ENCODE peak calls at places on chromosomes 2 and 18, in five cellular contexts. M is stomach, I is ovary, O is upper lobe of left lung, N is transverse colon. B is an unnamed sample. For H3K27me3, the result is how much of the 10 kb centered on the place peaks cover.

GRCh38 chr2:139281124-139281523 is 500.9 kb upstream of the NXPH2 start:
- DNase-seq in O (no peak), M (no peak), N (no peak), I (no peak), B (no peak)

GRCh38 chr2:241878007-241878970 is 8.8 kb downstream of the RTP5 start:
- DNase-seq in O (peak), M (peak), N (peak), I (peak), B (peak)

GRCh38 chr2:222304737-222305509 is 6.1 kb upstream of the PAX3 start:
- DNase-seq in N (no peak), I (no peak), O (peak), M (no peak), B (no peak)

GRCh38 chr18:36901277-36901701 is 72.4 kb downstream of the KIAA1328 start:
- DNase-seq in O (no peak), I (no peak), N (no peak), M (no peak), B (no peak)

GRCh38 chr18:79396431-79397287 is 929 bp downstream of the NFATC1 start:
- DNase-seq in M (no peak), O (peak), N (peak), I (peak), B (peak)

GRCh38 chr18:10736984-10737383 is 211.2 kb downstream of the NAPG start:
- DNase-seq in M (no peak), N (no peak), I (no peak), O (no peak), B (no peak)

GRCh38 chr2:236343400-236344161 is 79.4 kb upstream of the ASB18 start:
- DNase-seq in O (no peak), N (peak), M (peak), I (peak), B (no peak)

GRCh38 chr2:30786923-30787685 is 20.1 kb downstream of the CAPN13 start:
- DNase-seq in M (no peak), N (no peak), O (no peak), I (no peak), B (no peak)

GRCh38 chr2:138023976-138024375 is 59.7 kb downstream of the HNMT start:
- DNase-seq in I (no peak), O (no peak), N (no peak), M (no peak), B (no peak)

GRCh38 chr2:119367472-119368099 is 809 bp downstream of the DBI start:
- DNase-seq in N (peak), I (no peak), O (peak), M (peak), B (peak)

GRCh38 chr2:122528061-122528460 is 772.6 kb downstream of the TSN start:
- DNase-seq in O (no peak), M (no peak), I (no peak), N (no peak), B (no peak)

GRCh38 chr18:34789768-34790344 is 79.8 kb downstream of the DTNA start:
- DNase-seq in I (no peak), M (no peak), O (no peak), N (no peak), B (no peak)

GRCh38 chr2:173441222-173441621 is 86.5 kb downstream of the CDCA7 start:
- DNase-seq in O (no peak), M (no peak), N (no peak), I (no peak), B (no peak)

GRCh38 chr2:68287580-68288441 is 31.9 kb downstream of the CNRIP1 start:
- DNase-seq in I (peak), O (peak), M (no peak), N (no peak), B (no peak)

GRCh38 chr2:152175012-152175367 is 573 bp downstream of the STAM2 start:
- DNase-seq in O (no peak), M (no peak), N (no peak), I (no peak), B (no peak)

GRCh38 chr2:152134488-152135280 is 35.8 kb upstream of the CACNB4 start:
- DNase-seq in I (no peak), M (no peak), N (no peak), O (no peak), B (no peak)

GRCh38 chr2:12170151-12170550 is 423.7 kb downstream of the LPIN1 start:
- DNase-seq in M (no peak), I (no peak), N (no peak), O (no peak), B (no peak)

GRCh38 chr2:207182916-207183315 is 17.2 kb upstream of the KLF7 start:
- DNase-seq in M (no peak), I (no peak), O (no peak), N (no peak), B (no peak)

GRCh38 chr2:55782528-55783173 is 89.0 kb upstream of the PNPT1 start:
- DNase-seq in N (no peak), O (no peak), I (no peak), M (no peak), B (no peak)

GRCh38 chr18:46050268-46050667 is 21.8 kb downstream of the PSTPIP2 start:
- DNase-seq in N (no peak), O (no peak), I (no peak), M (no peak), B (no peak)

GRCh38 chr2:197931661-197932312 is 127.4 kb downstream of the PLCL1 start:
- DNase-seq in M (no peak), I (no peak), N (no peak), O (no peak), B (no peak)

GRCh38 chr2:202104286-202104870 is 31.3 kb downstream of the KIAA2012 start:
- DNase-seq in I (no peak), M (peak), O (peak), N (peak), B (no peak)

GRCh38 chr18:59488899-59489298 is 129.8 kb upstream of the LMAN1 start:
- DNase-seq in N (no peak), I (no peak), O (no peak), M (no peak), B (no peak)

GRCh38 chr2:19709553-19709952 is 192.2 kb downstream of the TTC32 start:
- DNase-seq in M (no peak), O (no peak), I (no peak), N (no peak), B (no peak)

GRCh38 chr2:53130441-53130943 is 637.1 kb upstream of the CHAC2 start:
- DNase-seq in N (no peak), O (no peak), M (no peak), I (no peak), B (no peak)

GRCh38 chr2:19632327-19633040 is 269.3 kb downstream of the TTC32 start:
- DNase-seq in I (no peak), M (no peak), O (no peak), N (no peak), B (peak)

GRCh38 chr2:30666307-30666874 is 140.9 kb downstream of the CAPN13 start:
- DNase-seq in N (no peak), I (no peak), O (no peak), M (no peak), B (peak)

GRCh38 chr2:100130595-100131391 is 11.6 kb downstream of the AFF3 start:
- DNase-seq in N (no peak), I (no peak), M (no peak), O (no peak), B (no peak)

GRCh38 chr2:70089946-70090523 is 2.8 kb downstream of the PCBP1 start:
- DNase-seq in N (no peak), I (no peak), M (no peak), O (no peak), B (no peak)

GRCh38 chr2:36565712-36566111 is 32.3 kb downstream of the FEZ2 start:
- DNase-seq in N (no peak), I (no peak), M (no peak), O (no peak), B (no peak)

GRCh38 chr18:49561127-49561376 is 805 bp upstream of the LIPG start:
- DNase-seq in O (no peak), I (no peak), N (no peak), M (no peak), B (no peak)

GRCh38 chr18:49562481-49563129 is 748 bp downstream of the LIPG start:
- DNase-seq in I (no peak), O (peak), M (no peak), N (peak), B (no peak)

GRCh38 chr18:49558356-49558755 is 3.5 kb upstream of the LIPG start:
- DNase-seq in O (no peak), M (no peak), N (no peak), I (no peak), B (no peak)

GRCh38 chr18:49561377-49562193 is at the start of gene LIPG:
- DNase-seq in N (peak), I (no peak), M (peak), O (peak), B (no peak)

DNA sequence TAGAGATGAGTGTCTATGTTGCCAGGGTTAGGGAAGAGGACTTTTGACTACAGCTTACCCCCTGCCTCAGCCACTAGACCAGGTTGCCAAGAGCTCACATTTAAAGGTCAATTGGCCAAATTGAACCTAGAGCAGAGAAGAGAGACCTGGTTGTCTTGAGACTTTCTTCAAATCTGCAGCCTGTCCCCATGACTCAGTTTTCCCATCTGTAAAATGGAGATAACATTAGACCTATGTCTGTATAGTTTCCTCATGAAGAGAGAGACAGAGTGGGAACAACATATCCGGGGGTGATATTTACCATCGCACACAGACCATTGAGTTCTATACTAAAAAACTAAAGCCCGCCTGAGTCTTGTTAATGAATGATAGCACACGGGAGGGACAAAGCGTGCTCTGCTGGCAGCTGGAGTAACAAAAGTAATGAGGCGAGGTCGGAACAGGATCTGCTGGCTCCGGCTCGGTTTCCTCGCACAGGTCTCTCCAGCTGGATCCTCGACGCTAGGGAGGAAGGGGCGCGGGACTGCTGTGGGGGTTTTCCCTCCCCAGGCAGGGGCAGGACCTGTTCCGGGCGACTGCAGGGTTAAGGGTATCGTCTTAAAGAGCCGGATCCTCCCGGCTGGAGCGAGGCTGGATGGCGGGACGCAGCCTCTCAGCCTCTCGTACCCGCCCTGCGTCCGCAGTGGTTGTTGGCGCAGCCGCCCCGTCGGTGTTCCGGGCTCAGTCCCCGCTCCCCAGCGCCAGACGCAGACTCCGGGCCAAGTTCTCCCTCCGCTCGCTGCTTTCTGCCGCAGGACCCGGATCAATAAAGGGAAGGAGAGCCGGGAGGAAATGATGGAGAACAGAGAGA is 1.4 kb upstream of the LIPG start:
- DNase-seq in O (peak), N (peak), I (no peak), M (no peak), B (no peak)
- H3K27ac ChIP-seq in O (no peak), N (peak), I (no peak), M (no peak), B (no peak)

GRCh38 chr2:216571909-216572513 is 61.2 kb upstream of the IGFBP2 start:
- DNase-seq in I (no peak), M (no peak), O (no peak), N (no peak), B (no peak)
- TF ChIP-seq EP300 in I (no peak), M (no peak), O (no peak), N (no peak), B (no peak)

DNA sequence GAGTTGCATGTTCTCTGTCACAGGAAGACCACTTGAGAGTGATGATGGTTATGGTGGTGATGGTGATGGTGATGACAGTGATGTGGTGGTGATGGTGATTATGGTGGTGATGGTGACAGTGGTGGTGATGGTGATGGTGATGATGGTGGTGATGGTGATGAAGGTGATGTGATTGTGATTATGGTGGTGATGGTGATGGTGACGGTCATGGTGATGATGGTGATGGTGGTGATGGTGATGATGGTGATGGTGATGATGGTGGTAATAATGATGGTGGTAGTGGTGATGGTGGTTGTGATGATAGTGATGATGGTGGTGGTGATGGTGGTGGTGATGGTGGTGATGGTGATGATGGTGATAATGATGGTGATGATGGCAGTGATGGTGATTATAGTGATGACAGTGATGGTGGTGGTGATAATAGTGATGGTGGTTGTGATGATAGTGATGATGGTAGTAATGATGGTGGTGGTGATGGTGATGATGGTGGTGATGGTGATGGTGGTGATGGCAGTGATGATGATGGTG is 93.7 kb downstream of the ASB1 start:
- DNase-seq in I (no peak), M (no peak), N (no peak), O (no peak), B (no peak)
- H3K27me3 ChIP-seq in I (under half), M (under half), N (under half), O (under half), B (under half)

GRCh38 chr2:209757200-209757599 is 14.4 kb upstream of the UNC80 start:
- DNase-seq in O (no peak), N (no peak), I (no peak), M (no peak), B (no peak)

DNA sequence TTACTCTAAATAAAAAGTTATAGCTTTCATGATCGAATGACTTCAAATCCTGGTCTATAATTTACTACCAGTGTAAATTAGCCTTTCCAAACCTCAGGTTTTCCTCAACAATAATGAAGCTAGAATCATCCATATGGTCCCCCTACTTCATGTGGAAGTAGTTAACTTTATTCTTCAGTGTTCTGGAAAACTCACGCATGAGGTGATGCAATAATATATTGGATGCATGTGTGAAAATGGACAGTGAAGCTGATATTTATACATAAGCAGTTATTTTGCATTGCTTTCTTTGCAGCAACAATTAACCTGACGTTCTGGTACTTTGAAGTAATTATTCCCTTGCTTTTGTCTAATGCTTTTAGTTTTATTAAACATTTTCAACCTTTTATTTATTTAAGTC is 18.6 kb upstream of the UNC80 start:
- DNase-seq in O (no peak), N (no peak), M (no peak), I (no peak), B (no peak)
- H3K27ac ChIP-seq in O (no peak), N (no peak), M (no peak), I (no peak), B (no peak)

GRCh38 chr2:232386490-232386739 is 7.9 kb downstream of the ALPP start:
- DNase-seq in M (no peak), I (no peak), O (peak), N (no peak), B (no peak)
- TF ChIP-seq EP300 in M (no peak), I (no peak), O (no peak), N (no peak), B (no peak)

DNA sequence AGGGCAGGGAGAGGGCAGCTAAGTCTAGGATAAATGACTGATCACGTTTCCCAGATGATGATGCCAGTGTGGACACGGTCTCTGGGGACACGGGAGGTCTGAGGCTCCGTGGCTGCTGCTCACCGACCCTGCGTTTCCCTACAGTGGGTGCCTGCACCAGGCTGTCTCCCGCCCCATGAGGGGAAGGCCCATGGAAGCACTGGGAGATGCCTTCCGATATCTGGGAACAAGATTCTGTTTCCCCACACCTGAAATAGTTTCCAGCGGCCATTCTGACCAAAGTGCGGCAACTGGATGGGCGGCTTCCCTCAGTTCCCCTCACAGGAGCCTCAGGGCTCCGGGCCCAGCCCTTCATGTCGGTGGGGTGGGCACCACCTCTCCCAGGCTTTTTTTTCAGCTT is 83.1 kb downstream of the EDAR start:
- DNase-seq in I (no peak), O (no peak), M (no peak), N (no peak), B (no peak)
- H3K27me3 ChIP-seq in I (under half), O (under half), M (under half), N (under half), B (under half)

DNA sequence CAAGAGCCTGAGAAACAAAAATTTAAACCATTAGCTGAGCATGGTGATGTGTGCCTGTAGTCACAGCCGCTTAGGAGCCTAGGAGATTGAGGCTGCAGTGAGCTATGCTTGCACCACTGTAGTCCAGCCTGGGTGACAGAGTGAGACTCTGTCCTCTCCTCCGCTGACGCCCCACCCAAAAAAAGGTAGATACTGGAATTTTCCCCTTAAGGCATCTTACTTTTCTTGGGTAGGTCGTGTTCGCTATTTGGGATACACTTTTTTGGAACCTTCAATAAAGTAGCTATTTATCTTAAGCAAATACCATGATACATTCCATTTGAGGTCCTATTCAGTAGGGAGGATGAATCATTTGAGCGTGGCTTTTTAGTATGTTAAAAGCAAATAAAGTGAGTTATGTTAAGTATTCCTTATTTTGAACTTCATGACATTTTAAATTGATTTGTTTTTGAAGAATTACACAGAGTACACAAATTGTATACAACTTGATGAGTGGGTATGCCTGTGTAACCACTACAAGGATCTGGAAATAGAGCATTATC is 38.7 kb downstream of the RALBP1 start:
- DNase-seq in I (no peak), N (no peak), M (no peak), O (no peak), B (no peak)
- H3K27ac ChIP-seq in I (no peak), N (no peak), M (no peak), O (no peak), B (no peak)

GRCh38 chr18:73660931-73661330 is 486.7 kb downstream of the FBXO15 start:
- DNase-seq in I (no peak), O (no peak), M (no peak), N (no peak), B (no peak)

GRCh38 chr18:73664896-73665295 is 482.7 kb downstream of the FBXO15 start:
- DNase-seq in I (no peak), O (no peak), M (no peak), N (no peak), B (no peak)

GRCh38 chr18:73662440-73662839 is 485.2 kb downstream of the FBXO15 start:
- DNase-seq in N (no peak), M (no peak), I (no peak), O (no peak), B (no peak)

GRCh38 chr18:73661457-73661856 is 486.2 kb downstream of the FBXO15 start:
- DNase-seq in O (no peak), N (no peak), I (no peak), M (no peak), B (no peak)

DNA sequence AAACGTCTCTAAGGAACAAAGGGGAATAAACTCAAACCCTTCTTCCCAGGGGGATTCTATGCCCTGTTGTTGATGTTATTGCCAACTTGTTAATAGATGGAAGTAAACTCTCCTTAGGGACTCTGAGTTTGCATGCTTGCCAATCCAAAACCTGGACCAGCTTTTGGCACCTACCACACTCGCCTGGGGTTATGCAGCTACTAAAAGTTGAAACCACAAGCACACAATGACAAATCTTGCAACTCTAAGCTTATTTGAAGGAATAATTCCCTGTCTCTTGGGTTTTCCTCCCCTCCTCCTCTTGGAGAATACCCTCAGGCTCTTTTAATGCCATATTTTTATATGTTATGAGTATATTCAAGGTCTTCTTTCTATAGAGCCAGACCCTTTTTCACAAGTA is 484.1 kb downstream of the FBXO15 start:
- DNase-seq in I (no peak), N (no peak), M (no peak), O (no peak), B (no peak)
- TF ChIP-seq EP300 in I (no peak), N (no peak), M (no peak), O (no peak), B (no peak)

GRCh38 chr2:1777792-1778191 is 33.5 kb upstream of the PXDN start:
- DNase-seq in N (no peak), I (no peak), M (peak), O (no peak), B (no peak)
- H3K27me3 ChIP-seq in N (under half), I (under half), M (under half), O (under half), B (under half)

B was measured in sigmoid colon.